ENCODE peak calls at places on chromosome 6, in nine cellular contexts. W is epithelial cell of esophagus, J is endodermal cell, Y is astrocyte of the spinal cord, M is GM06990, X is ascending aorta, U is A549, G is pancreas, O is AG10803. A is an unnamed sample.

GRCh38 chr6:53317861-53318260 is 30.9 kb downstream of the ELOVL5 start:
- DNase-seq in W (no peak), J (no peak), Y (no peak), M (no peak), X (no peak), U (no peak), G (no peak), O (no peak), A (no peak)

GRCh38 chr6:137111296-137112066 is 62.0 kb downstream of the IL22RA2 start:
- DNase-seq in W (peak), J (no peak), Y (no peak), M (no peak), X (no peak), U (no peak), G (no peak), O (no peak), A (no peak)

GRCh38 chr6:73642530-73642929 is 11.3 kb downstream of the SLC17A5 start:
- DNase-seq in W (no peak), J (no peak), Y (no peak), M (no peak), X (no peak), U (no peak), G (no peak), O (no peak), A (no peak)

GRCh38 chr6:160102956-160103824 is 18.4 kb upstream of the SLC22A1 start:
- DNase-seq in W (peak), J (peak), Y (no peak), M (no peak), X (no peak), U (peak), G (no peak), O (peak), A (no peak)

GRCh38 chr6:112842338-112842700 is 495.2 kb downstream of the RFPL4B start:
- DNase-seq in W (no peak), J (no peak), Y (no peak), M (peak), X (no peak), U (no peak), G (no peak), O (no peak), A (no peak)

GRCh38 chr6:22783921-22784320 is 214.6 kb downstream of the HDGFL1 start:
- DNase-seq in W (no peak), J (no peak), Y (no peak), M (no peak), X (no peak), U (no peak), G (no peak), O (no peak), A (no peak)

GRCh38 chr6:41963371-41963770 is 21.8 kb upstream of the CCND3 start:
- DNase-seq in W (no peak), J (no peak), Y (no peak), M (no peak), X (no peak), U (no peak), G (no peak), O (no peak), A (no peak)

GRCh38 chr6:98977606-98978292 is 30.0 kb upstream of the FBXL4 start:
- DNase-seq in W (no peak), J (no peak), Y (no peak), M (no peak), X (no peak), U (no peak), G (no peak), O (no peak), A (peak)

GRCh38 chr6:93940381-93940780 is 521.0 kb upstream of the EPHA7 start:
- DNase-seq in W (no peak), J (no peak), Y (no peak), M (no peak), X (no peak), U (no peak), G (no peak), O (no peak), A (no peak)

GRCh38 chr6:130240232-130240631 is 17.5 kb upstream of the SAMD3 start:
- DNase-seq in W (peak), J (no peak), Y (peak), M (no peak), X (no peak), U (no peak), G (no peak), O (peak), A (peak)

GRCh38 chr6:139080255-139080920 is 51.8 kb downstream of the ABRACL start:
- DNase-seq in W (peak), J (no peak), Y (peak), M (no peak), X (no peak), U (no peak), G (no peak), O (peak), A (peak)

GRCh38 chr6:35427851-35428321 is 24.3 kb upstream of the FANCE start:
- DNase-seq in W (peak), J (no peak), Y (peak), M (no peak), X (no peak), U (no peak), G (no peak), O (peak), A (no peak)

GRCh38 chr6:166394036-166394892 is 11.5 kb upstream of the MPC1 start:
- DNase-seq in W (no peak), J (no peak), Y (no peak), M (no peak), X (no peak), U (no peak), G (no peak), O (no peak), A (no peak)

GRCh38 chr6:155219858-155220301 is 43.9 kb upstream of the CLDN20 start:
- DNase-seq in W (no peak), J (no peak), Y (peak), M (no peak), X (no peak), U (no peak), G (no peak), O (no peak), A (no peak)

GRCh38 chr6:168169624-168170023 is 90.6 kb upstream of the FRMD1 start:
- DNase-seq in W (no peak), J (peak), Y (no peak), M (no peak), X (no peak), U (no peak), G (no peak), O (no peak), A (no peak)

GRCh38 chr6:160139420-160139851 is 17.8 kb downstream of the SLC22A1 start:
- DNase-seq in W (peak), J (peak), Y (peak), M (no peak), X (no peak), U (peak), G (no peak), O (peak), A (peak)

GRCh38 chr6:44219053-44219814 is 2.5 kb downstream of the MYMX start:
- DNase-seq in W (no peak), J (peak), Y (peak), M (peak), X (peak), U (peak), G (peak), O (peak), A (no peak)

GRCh38 chr6:107613980-107614379 is 124.1 kb downstream of the SOBP start:
- DNase-seq in W (no peak), J (no peak), Y (no peak), M (no peak), X (no peak), U (no peak), G (no peak), O (no peak), A (no peak)

GRCh38 chr6:150622941-150623874 is 23.5 kb downstream of the PLEKHG1 start:
- DNase-seq in W (no peak), J (no peak), Y (no peak), M (peak), X (no peak), U (no peak), G (no peak), O (no peak), A (no peak)

GRCh38 chr6:16836186-16836981 is 75.1 kb upstream of the ATXN1 start:
- DNase-seq in W (no peak), J (no peak), Y (peak), M (peak), X (no peak), U (no peak), G (no peak), O (peak), A (no peak)

GRCh38 chr6:47023543-47023942 is 18.6 kb downstream of the ADGRF1 start:
- DNase-seq in W (no peak), J (no peak), Y (no peak), M (no peak), X (no peak), U (no peak), G (no peak), O (no peak), A (no peak)

GRCh38 chr6:149336529-149336928 is 19.0 kb downstream of the TAB2 start:
- DNase-seq in W (peak), J (no peak), Y (no peak), M (no peak), X (no peak), U (no peak), G (no peak), O (no peak), A (no peak)

GRCh38 chr6:53070808-53071207 is 5.6 kb downstream of the FBXO9 start:
- DNase-seq in W (no peak), J (no peak), Y (no peak), M (peak), X (no peak), U (no peak), G (no peak), O (no peak), A (no peak)

GRCh38 chr6:89297695-89298351 is 17.3 kb downstream of the GABRR2 start:
- DNase-seq in W (peak), J (no peak), Y (peak), M (peak), X (peak), U (peak), G (no peak), O (peak), A (peak)

GRCh38 chr6:19231878-19232519 is 605.2 kb upstream of the ID4 start:
- DNase-seq in W (no peak), J (no peak), Y (no peak), M (no peak), X (no peak), U (no peak), G (no peak), O (no peak), A (no peak)

GRCh38 chr6:166540631-166541331 is 45.7 kb downstream of the RAMACL start:
- DNase-seq in W (no peak), J (no peak), Y (no peak), M (peak), X (no peak), U (no peak), G (no peak), O (no peak), A (no peak)

GRCh38 chr6:135037541-135037940 is 17.1 kb downstream of the HBS1L start:
- DNase-seq in W (no peak), J (no peak), Y (no peak), M (no peak), X (no peak), U (no peak), G (no peak), O (no peak), A (no peak)

GRCh38 chr6:157621401-157621800 is 201.6 kb upstream of the SNX9 start:
- DNase-seq in W (no peak), J (peak), Y (peak), M (no peak), X (no peak), U (no peak), G (no peak), O (peak), A (no peak)
- TF ChIP-seq CTCF in W (no peak), J (no peak), Y (no peak), M (no peak), X (no peak), U (no peak), G (no peak), O (no peak), A (no peak)

GRCh38 chr6:36595168-36595818 is 1.1 kb downstream of the SRSF3 start:
- DNase-seq in W (peak), J (no peak), Y (peak), M (no peak), X (no peak), U (no peak), G (no peak), O (peak), A (no peak)
- H3K4me3 ChIP-seq in W (peak), J (peak), Y (peak), M (peak), X (peak), U (peak), G (peak), O (peak), A (peak)

GRCh38 chr6:161351855-161352254 is 78.0 kb upstream of the AGPAT4 start:
- DNase-seq in W (no peak), J (no peak), Y (no peak), M (no peak), X (no peak), U (no peak), G (no peak), O (no peak), A (no peak)

GRCh38 chr6:161354956-161355355 is 81.1 kb upstream of the AGPAT4 start:
- DNase-seq in W (no peak), J (no peak), Y (no peak), M (no peak), X (no peak), U (no peak), G (no peak), O (no peak), A (no peak)

GRCh38 chr6:161355731-161356130 is 81.9 kb upstream of the AGPAT4 start:
- DNase-seq in W (no peak), J (no peak), Y (no peak), M (no peak), X (no peak), U (no peak), G (no peak), O (no peak), A (no peak)

GRCh38 chr6:161354241-161354840 is 80.5 kb upstream of the AGPAT4 start:
- DNase-seq in W (no peak), J (no peak), Y (no peak), M (no peak), X (no peak), U (no peak), G (no peak), O (no peak), A (peak)

DNA sequence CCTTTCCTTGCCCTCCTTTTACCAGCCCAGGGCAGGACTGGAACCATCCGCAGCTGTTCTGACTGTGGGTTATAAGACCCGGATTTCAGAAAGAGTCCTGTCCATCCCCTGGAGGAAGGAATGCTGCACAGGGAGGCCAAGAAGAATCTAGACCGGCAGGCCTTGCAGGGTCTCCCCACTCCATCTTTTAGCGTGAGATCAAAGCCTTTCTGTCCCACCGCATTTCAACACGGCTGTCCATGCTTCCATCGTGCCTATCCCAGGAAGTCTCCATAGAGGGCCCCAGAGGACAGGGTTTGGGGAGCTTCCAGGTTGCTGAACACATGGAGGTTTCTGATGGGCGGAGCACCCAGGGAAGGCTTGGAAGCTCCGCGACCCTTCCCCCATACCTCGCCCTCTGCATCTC is 79.3 kb upstream of the AGPAT4 start:
- DNase-seq in W (peak), J (peak), Y (no peak), M (no peak), X (no peak), U (peak), G (no peak), O (no peak), A (no peak)
- TF ChIP-seq CTCF in W (peak), J (peak), Y (peak), M (no peak), X (no peak), U (no peak), G (no peak), O (no peak), A (peak)

DNA sequence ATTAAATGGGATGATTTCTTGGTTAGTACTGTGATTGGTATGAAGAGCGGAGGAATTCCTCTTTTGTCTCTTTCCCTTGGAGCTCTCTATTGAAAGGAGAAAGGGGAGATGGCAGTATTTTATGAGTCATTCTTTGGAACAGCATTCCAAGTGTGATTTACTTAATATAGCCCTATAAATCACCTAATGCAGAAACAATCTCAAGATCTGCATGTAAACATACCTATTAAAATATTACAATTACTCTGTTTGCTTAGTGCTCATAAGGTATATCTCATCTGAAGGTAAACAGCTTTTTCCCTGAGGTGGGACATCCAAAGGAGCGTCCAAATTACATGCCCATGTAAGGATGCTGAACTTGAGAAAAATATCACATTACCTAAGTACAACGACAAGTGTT is 228.9 kb downstream of the FOXC1 start:
- DNase-seq in W (peak), J (no peak), Y (peak), M (no peak), X (no peak), U (no peak), G (no peak), O (no peak), A (peak)
- H3K4me3 ChIP-seq in W (no peak), J (no peak), Y (no peak), M (no peak), X (peak), U (no peak), G (no peak), O (no peak), A (no peak)

DNA sequence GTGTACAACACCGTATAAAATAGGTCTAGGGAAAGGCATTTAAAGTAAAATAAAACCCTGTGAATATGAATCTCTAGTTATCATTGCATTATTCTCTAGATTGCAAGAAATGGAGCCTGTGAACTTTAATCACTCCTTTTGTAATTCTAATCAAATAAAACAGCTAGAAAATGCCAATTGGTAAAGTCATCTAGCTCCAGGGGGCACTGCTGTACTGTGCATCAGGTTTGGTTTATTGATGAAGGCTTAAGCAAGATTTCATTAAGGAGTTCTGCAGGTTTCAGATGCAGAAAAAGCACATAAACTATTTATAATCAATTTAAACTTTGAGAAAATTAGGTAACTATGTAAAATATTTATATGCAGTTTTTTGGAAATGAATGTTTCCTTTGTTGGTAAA is 645.0 kb downstream of the PHF3 start:
- DNase-seq in W (peak), J (peak), Y (peak), M (no peak), X (no peak), U (no peak), G (no peak), O (peak), A (peak)
- TF ChIP-seq CTCF in W (peak), J (peak), Y (peak), M (peak), X (no peak), U (peak), G (peak), O (peak), A (peak)